ENCODE peak calls at places on chromosomes 12 and 14, in eight cellular contexts. M, Q, W, I, Y, S, N and O are unnamed samples.

GRCh38 chr14:90530523-90530922 is 133.7 kb downstream of the CALM1 start:
- DNase-seq in M (no peak), Q (no peak), W (no peak), I (no peak), Y (no peak), S (no peak), N (no peak), O (no peak)

GRCh38 chr12:64395739-64396138 is 5.2 kb upstream of the C12orf56 start:
- DNase-seq in M (peak), Q (no peak), W (no peak), I (no peak), Y (no peak), S (no peak), N (no peak), O (peak)

GRCh38 chr12:47773062-47773857 is at the start of gene SLC48A1:
- DNase-seq in M (peak), Q (peak), W (no peak), I (no peak), Y (peak), S (peak), N (peak), O (peak)

GRCh38 chr12:94507455-94507854 is 47.8 kb upstream of the CEP83 start:
- DNase-seq in M (no peak), Q (no peak), W (no peak), I (no peak), Y (no peak), S (no peak), N (no peak), O (no peak)

GRCh38 chr12:30930238-30931010 is 3.9 kb downstream of the TSPAN11 start:
- DNase-seq in M (no peak), Q (no peak), W (no peak), I (no peak), Y (no peak), S (no peak), N (no peak), O (no peak)

GRCh38 chr12:69341328-69341727 is 6.9 kb upstream of the LYZ start:
- DNase-seq in M (no peak), Q (no peak), W (peak), I (no peak), Y (no peak), S (peak), N (no peak), O (no peak)

GRCh38 chr12:49924847-49925246 is 21.1 kb upstream of the FAIM2 start:
- DNase-seq in M (no peak), Q (no peak), W (no peak), I (no peak), Y (no peak), S (no peak), N (no peak), O (no peak)

GRCh38 chr12:54680374-54680773 is 32.2 kb upstream of the DCD start:
- DNase-seq in M (peak), Q (no peak), W (no peak), I (peak), Y (no peak), S (peak), N (no peak), O (peak)

GRCh38 chr12:109793411-109793810 is 39.8 kb downstream of the TRPV4 start:
- DNase-seq in M (no peak), Q (no peak), W (no peak), I (no peak), Y (no peak), S (no peak), N (no peak), O (no peak)

GRCh38 chr12:118188690-118189371 is 52.9 kb downstream of the PEBP1 start:
- DNase-seq in M (peak), Q (no peak), W (peak), I (no peak), Y (no peak), S (no peak), N (peak), O (peak)

GRCh38 chr12:92541024-92541423 is 161.8 kb upstream of the PLEKHG7 start:
- DNase-seq in M (no peak), Q (no peak), W (no peak), I (no peak), Y (no peak), S (peak), N (no peak), O (no peak)

GRCh38 chr14:92694807-92695206 is 53.6 kb downstream of the LGMN start:
- DNase-seq in M (no peak), Q (no peak), W (no peak), I (no peak), Y (no peak), S (no peak), N (no peak), O (no peak)

GRCh38 chr12:114974333-114974732 is 290.4 kb upstream of the TBX3 start:
- DNase-seq in M (no peak), Q (no peak), W (no peak), I (no peak), Y (no peak), S (no peak), N (no peak), O (no peak)

GRCh38 chr14:61673305-61673704 is 22.0 kb upstream of the HIF1A start:
- DNase-seq in M (no peak), Q (no peak), W (no peak), I (no peak), Y (no peak), S (no peak), N (no peak), O (no peak)

GRCh38 chr12:85740190-85740589 is 96.0 kb downstream of the RASSF9 start:
- DNase-seq in M (peak), Q (no peak), W (no peak), I (no peak), Y (no peak), S (no peak), N (no peak), O (peak)

GRCh38 chr12:49342914-49343731 is 3.6 kb upstream of the DNAJC22 start:
- DNase-seq in M (no peak), Q (no peak), W (no peak), I (no peak), Y (peak), S (no peak), N (no peak), O (no peak)

GRCh38 chr12:55724226-55724939 is 4.2 kb downstream of the RDH5 start:
- DNase-seq in M (peak), Q (peak), W (peak), I (no peak), Y (peak), S (peak), N (peak), O (peak)

GRCh38 chr12:26226119-26226518 is 30.7 kb downstream of the SSPN start:
- DNase-seq in M (no peak), Q (no peak), W (no peak), I (no peak), Y (no peak), S (no peak), N (no peak), O (no peak)

GRCh38 chr12:105995986-105996385 is 142.8 kb downstream of the NUAK1 start:
- DNase-seq in M (peak), Q (no peak), W (peak), I (no peak), Y (no peak), S (no peak), N (no peak), O (no peak)

GRCh38 chr12:2039034-2039433 is 13.8 kb upstream of the CACNA1C start:
- DNase-seq in M (no peak), Q (no peak), W (no peak), I (no peak), Y (no peak), S (no peak), N (no peak), O (no peak)

GRCh38 chr12:62977419-62977818 is 42.5 kb upstream of the PPM1H start:
- DNase-seq in M (peak), Q (no peak), W (peak), I (peak), Y (no peak), S (no peak), N (no peak), O (no peak)

GRCh38 chr14:56334458-56334857 is 216.2 kb downstream of the PELI2 start:
- DNase-seq in M (no peak), Q (no peak), W (no peak), I (no peak), Y (no peak), S (no peak), N (no peak), O (peak)

GRCh38 chr12:27999521-27999920 is 27.0 kb upstream of the PTHLH start:
- DNase-seq in M (peak), Q (no peak), W (peak), I (no peak), Y (no peak), S (no peak), N (no peak), O (peak)

GRCh38 chr14:34220921-34221320 is 241.1 kb downstream of the SPTSSA start:
- DNase-seq in M (no peak), Q (no peak), W (no peak), I (no peak), Y (no peak), S (no peak), N (no peak), O (no peak)

GRCh38 chr12:11836282-11836963 is 186.9 kb downstream of the ETV6 start:
- DNase-seq in M (no peak), Q (peak), W (no peak), I (no peak), Y (no peak), S (peak), N (no peak), O (no peak)

GRCh38 chr14:62099091-62099490 is 336.9 kb downstream of the SNAPC1 start:
- DNase-seq in M (no peak), Q (no peak), W (no peak), I (no peak), Y (no peak), S (no peak), N (no peak), O (no peak)

GRCh38 chr14:91059576-91060471 is 617 bp downstream of the RPS6KA5 start:
- DNase-seq in M (no peak), Q (peak), W (no peak), I (no peak), Y (peak), S (peak), N (peak), O (peak)

GRCh38 chr14:36661506-36662257 is at the start of gene PAX9:
- DNase-seq in M (peak), Q (peak), W (peak), I (peak), Y (peak), S (peak), N (peak), O (peak)

GRCh38 chr14:41830679-41831078 is 224.0 kb downstream of the LRFN5 start:
- DNase-seq in M (peak), Q (no peak), W (peak), I (no peak), Y (peak), S (no peak), N (no peak), O (peak)

GRCh38 chr12:47949441-47950341 is 13.7 kb upstream of the TMEM106C start:
- DNase-seq in M (peak), Q (peak), W (peak), I (peak), Y (peak), S (peak), N (peak), O (peak)

GRCh38 chr12:122048156-122048555 is 26.5 kb downstream of the BCL7A start:
- DNase-seq in M (no peak), Q (no peak), W (peak), I (no peak), Y (peak), S (no peak), N (no peak), O (peak)

GRCh38 chr14:104938960-104939359 is 14.3 kb downstream of the PLD4 start:
- DNase-seq in M (no peak), Q (no peak), W (no peak), I (no peak), Y (no peak), S (no peak), N (no peak), O (no peak)

GRCh38 chr14:104942586-104942985 is 17.9 kb downstream of the PLD4 start:
- DNase-seq in M (no peak), Q (no peak), W (no peak), I (no peak), Y (no peak), S (no peak), N (no peak), O (no peak)

GRCh38 chr14:104939666-104940410 is 15.2 kb downstream of the PLD4 start:
- DNase-seq in M (no peak), Q (no peak), W (no peak), I (no peak), Y (no peak), S (peak), N (no peak), O (no peak)

GRCh38 chr14:104941508-104942365 is 17.1 kb downstream of the PLD4 start:
- DNase-seq in M (no peak), Q (no peak), W (no peak), I (no peak), Y (no peak), S (no peak), N (no peak), O (no peak)

GRCh38 chr14:104940526-104941150 is 16.0 kb downstream of the PLD4 start:
- DNase-seq in M (no peak), Q (no peak), W (no peak), I (no peak), Y (no peak), S (no peak), N (no peak), O (no peak)
- TF ChIP-seq CTCF in M (no peak), Q (no peak), W (peak), I (no peak), Y (peak), S (no peak), N (no peak), O (no peak)

GRCh38 chr12:75725505-75726120 is 214.2 kb upstream of the KRR1 start:
- DNase-seq in M (peak), Q (no peak), W (peak), I (peak), Y (no peak), S (no peak), N (no peak), O (peak)
- H3K4me3 ChIP-seq in M (peak), Q (no peak), W (no peak), I (no peak), Y (no peak), S (no peak), N (no peak), O (no peak)

GRCh38 chr12:10771132-10771733 is 31.2 kb downstream of the TAS2R7 start:
- DNase-seq in M (peak), Q (no peak), W (peak), I (peak), Y (peak), S (no peak), N (no peak), O (peak)
- TF ChIP-seq CTCF in M (peak), Q (peak), W (peak), I (peak), Y (peak), S (peak), N (peak), O (peak)

GRCh38 chr14:69337984-69338383 is 60.1 kb downstream of the ERH start:
- DNase-seq in M (no peak), Q (no peak), W (no peak), I (no peak), Y (no peak), S (no peak), N (no peak), O (no peak)

GRCh38 chr14:69334576-69334975 is 63.5 kb downstream of the ERH start:
- DNase-seq in M (no peak), Q (no peak), W (no peak), I (no peak), Y (no peak), S (no peak), N (no peak), O (no peak)

GRCh38 chr14:69333791-69334337 is 64.2 kb downstream of the ERH start:
- DNase-seq in M (no peak), Q (no peak), W (no peak), I (no peak), Y (no peak), S (no peak), N (no peak), O (no peak)

GRCh38 chr14:69332782-69333395 is 65.2 kb downstream of the ERH start:
- DNase-seq in M (no peak), Q (no peak), W (no peak), I (no peak), Y (no peak), S (no peak), N (no peak), O (no peak)

GRCh38 chr14:69335421-69335820 is 62.7 kb downstream of the ERH start:
- DNase-seq in M (no peak), Q (no peak), W (peak), I (no peak), Y (no peak), S (no peak), N (no peak), O (peak)
- H3K4me3 ChIP-seq in M (no peak), Q (no peak), W (no peak), I (no peak), Y (no peak), S (no peak), N (no peak), O (no peak)

GRCh38 chr14:52039124-52039815 is 29.6 kb downstream of the NID2 start:
- DNase-seq in M (no peak), Q (no peak), W (no peak), I (no peak), Y (no peak), S (no peak), N (no peak), O (no peak)
- TF ChIP-seq CTCF in M (no peak), Q (no peak), W (no peak), I (no peak), Y (no peak), S (no peak), N (no peak), O (no peak)

GRCh38 chr12:77925536-77926108 is 94.9 kb downstream of the NAV3 start:
- DNase-seq in M (peak), Q (peak), W (peak), I (peak), Y (peak), S (peak), N (peak), O (peak)
- H3K4me3 ChIP-seq in M (peak), Q (no peak), W (no peak), I (no peak), Y (no peak), S (no peak), N (no peak), O (no peak)

GRCh38 chr12:132075026-132075713 is 68.9 kb downstream of the DDX51 start:
- DNase-seq in M (no peak), Q (no peak), W (no peak), I (no peak), Y (no peak), S (no peak), N (no peak), O (no peak)
- TF ChIP-seq CTCF in M (peak), Q (no peak), W (peak), I (peak), Y (peak), S (no peak), N (no peak), O (peak)

GRCh38 chr14:100405752-100406455 is 82.8 kb downstream of the SLC25A47 start:
- DNase-seq in M (no peak), Q (no peak), W (no peak), I (no peak), Y (no peak), S (no peak), N (no peak), O (no peak)
- H3K4me3 ChIP-seq in M (no peak), Q (no peak), W (no peak), I (no peak), Y (no peak), S (no peak), N (no peak), O (no peak)

GRCh38 chr14:76918176-76918750 is 92.1 kb downstream of the LRRC74A start:
- DNase-seq in M (peak), Q (peak), W (peak), I (no peak), Y (peak), S (peak), N (peak), O (peak)
- TF ChIP-seq CTCF in M (no peak), Q (no peak), W (no peak), I (no peak), Y (no peak), S (no peak), N (no peak), O (no peak)

DNA sequence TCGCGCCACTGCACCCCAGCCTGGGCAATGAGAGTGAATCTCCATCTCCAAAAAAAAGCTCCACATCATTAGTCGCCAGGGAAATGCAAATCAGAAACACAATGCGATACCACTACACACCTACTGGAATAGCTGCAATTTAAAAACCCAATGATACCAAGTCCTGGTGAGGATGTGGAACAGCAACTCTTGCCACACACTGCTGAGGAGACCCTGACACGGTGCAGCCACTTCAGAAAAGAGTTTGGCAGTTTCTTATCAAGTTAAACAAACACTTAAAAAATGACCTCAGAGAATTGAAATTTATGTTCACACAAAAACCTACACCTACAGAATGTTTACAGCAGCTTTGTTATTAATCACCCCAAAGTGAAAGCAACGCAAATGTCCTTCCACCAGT is 12.1 kb downstream of the P2RX2 start:
- DNase-seq in M (no peak), Q (no peak), W (no peak), I (no peak), Y (no peak), S (no peak), N (no peak), O (no peak)
- H3K4me3 ChIP-seq in M (no peak), Q (no peak), W (no peak), I (no peak), Y (no peak), S (no peak), N (no peak), O (no peak)